ENCODE peak calls at places on chromosomes 6 and 20, in four cellular contexts. One of them, this sample, is unnamed.

GRCh38 chr20:53828673-53829085 is 235.0 kb upstream of the ZNF217 start:
- DNase-seq in foreskin fibroblast: peak
- DNase-seq in GM20000: no peak
- DNase-seq in esophagus muscularis mucosa: no peak
- DNase-seq in this sample: no peak

GRCh38 chr6:80094017-80094416 is 12.5 kb upstream of the BCKDHB start:
- DNase-seq in foreskin fibroblast: peak
- DNase-seq in GM20000: peak
- DNase-seq in esophagus muscularis mucosa: no peak
- DNase-seq in this sample: peak

GRCh38 chr6:3884007-3884745 is 35.0 kb downstream of the FAM50B start:
- DNase-seq in foreskin fibroblast: peak
- DNase-seq in GM20000: no peak
- DNase-seq in esophagus muscularis mucosa: no peak
- DNase-seq in this sample: no peak

GRCh38 chr20:25745100-25745499 is 48.4 kb upstream of the ZNF337 start:
- DNase-seq in foreskin fibroblast: no peak
- DNase-seq in GM20000: no peak
- DNase-seq in esophagus muscularis mucosa: no peak
- DNase-seq in this sample: no peak

GRCh38 chr6:7463785-7464184 is 74.2 kb downstream of the RIOK1 start:
- DNase-seq in foreskin fibroblast: peak
- DNase-seq in GM20000: no peak
- DNase-seq in esophagus muscularis mucosa: no peak
- DNase-seq in this sample: no peak

GRCh38 chr6:28657756-28658465 is 132.2 kb downstream of the GPX5 start:
- DNase-seq in foreskin fibroblast: peak
- DNase-seq in GM20000: peak
- DNase-seq in esophagus muscularis mucosa: no peak
- DNase-seq in this sample: peak

GRCh38 chr6:29793036-29793356 is 34.6 kb upstream of the HLA-G start:
- DNase-seq in foreskin fibroblast: no peak
- DNase-seq in GM20000: no peak
- DNase-seq in esophagus muscularis mucosa: no peak
- DNase-seq in this sample: no peak

GRCh38 chr6:165031491-165031890 is 277.9 kb downstream of the C6orf118 start:
- DNase-seq in foreskin fibroblast: no peak
- DNase-seq in GM20000: no peak
- DNase-seq in esophagus muscularis mucosa: no peak
- DNase-seq in this sample: no peak

GRCh38 chr20:32447136-32448027 is 89.3 kb downstream of the ASXL1 start:
- DNase-seq in foreskin fibroblast: no peak
- DNase-seq in GM20000: no peak
- DNase-seq in esophagus muscularis mucosa: no peak
- DNase-seq in this sample: no peak

GRCh38 chr6:74113901-74114300 is 417.9 kb downstream of the CD109 start:
- DNase-seq in foreskin fibroblast: no peak
- DNase-seq in GM20000: no peak
- DNase-seq in esophagus muscularis mucosa: no peak
- DNase-seq in this sample: no peak

GRCh38 chr6:155541976-155542375 is 86.3 kb upstream of the NOX3 start:
- DNase-seq in foreskin fibroblast: no peak
- DNase-seq in GM20000: no peak
- DNase-seq in esophagus muscularis mucosa: no peak
- DNase-seq in this sample: no peak

GRCh38 chr6:75493400-75494064 is at the start of gene FILIP1:
- DNase-seq in foreskin fibroblast: peak
- DNase-seq in GM20000: no peak
- DNase-seq in esophagus muscularis mucosa: no peak
- DNase-seq in this sample: no peak

GRCh38 chr20:48180637-48181036 is 395.4 kb upstream of the SULF2 start:
- DNase-seq in foreskin fibroblast: no peak
- DNase-seq in GM20000: no peak
- DNase-seq in esophagus muscularis mucosa: no peak
- DNase-seq in this sample: no peak

GRCh38 chr6:36285187-36285612 is 15.3 kb downstream of the PNPLA1 start:
- DNase-seq in foreskin fibroblast: peak
- DNase-seq in GM20000: no peak
- DNase-seq in esophagus muscularis mucosa: no peak
- DNase-seq in this sample: peak

This sample was measured in SK-N-SH.